ENCODE peak calls at places on chromosomes 2 and 18, in eight cellular contexts. Q is stimulated activated CD8-positive, alpha-beta memory T cell treated with anti-CD3 and anti-CD28 coated beads, Interleukin-4, amount 100 ng/mL, for 4 hours; F is AG10803; X is D341Med; N is iPS DF 19.7; P is choroid plexus epithelial cell; M is stimulated activated CD4-positive, alpha-beta T cell treated with anti-CD3 and anti-CD28 coated beads, Interleukin-1b, Interleukin-23, amount 100 ng/mL, for 1 hour; G is occipital lobe. T is an unnamed sample.
A peak's percentile ranks its signal among the peaks of the same experiment; 100 is the strongest.

GRCh38 chr2:64259301-64259700 is 115.1 kb upstream of the PELI1 start:
- DNase-seq in N (no peak), M (no peak), X (peak; percentile 36), Q (no peak), G (no peak), P (peak; percentile 54), F (peak; percentile 22), T (no peak)

GRCh38 chr2:128628996-128629395 is 310.3 kb upstream of the HS6ST1 start:
- DNase-seq in Q (no peak), G (no peak), M (no peak), N (no peak), P (no peak), X (no peak), F (no peak), T (peak; percentile 5)

GRCh38 chr2:234258562-234259141 is 208.2 kb downstream of the SPP2 start:
- DNase-seq in M (no peak), F (no peak), P (no peak), G (no peak), X (no peak), Q (no peak), N (no peak), T (no peak)

GRCh38 chr18:12657048-12657848 is 659 bp downstream of the SPIRE1 start:
- DNase-seq in M (no peak), P (peak; percentile 54), Q (no peak), N (no peak), X (peak; percentile 89), G (peak; percentile 40), F (peak; percentile 51), T (peak; percentile 34)

GRCh38 chr2:23215016-23215415 is 170.0 kb upstream of the KLHL29 start:
- DNase-seq in G (no peak), X (no peak), N (no peak), Q (no peak), F (no peak), P (no peak), M (no peak), T (no peak)

GRCh38 chr18:50806208-50806616 is 13.6 kb downstream of the MRO start:
- DNase-seq in F (no peak), N (no peak), M (no peak), G (no peak), Q (no peak), X (no peak), P (peak; percentile 20), T (no peak)

GRCh38 chr2:111072220-111072871 is 48.4 kb upstream of the BCL2L11 start:
- DNase-seq in M (no peak), F (peak; percentile 58), Q (no peak), N (no peak), P (peak; percentile 92), G (no peak), X (no peak), T (no peak)

GRCh38 chr2:9178110-9178904 is 28.3 kb upstream of the ASAP2 start:
- DNase-seq in P (no peak), Q (no peak), G (no peak), F (no peak), N (no peak), M (no peak), X (no peak), T (peak; percentile 67)

GRCh38 chr2:239890347-239890746 is 134.8 kb downstream of the NDUFA10 start:
- DNase-seq in P (no peak), Q (no peak), F (no peak), N (no peak), G (no peak), M (no peak), X (no peak), T (peak; percentile 8)

GRCh38 chr2:70570041-70570661 is 16.5 kb upstream of the TGFA start:
- DNase-seq in G (no peak), N (no peak), X (no peak), Q (no peak), F (no peak), P (peak; percentile 6), M (no peak), T (no peak)

GRCh38 chr18:36386150-36386920 is 88.8 kb downstream of the FHOD3 start:
- DNase-seq in N (no peak), M (no peak), Q (no peak), F (no peak), X (no peak), G (no peak), P (no peak), T (no peak)

GRCh38 chr2:110794951-110795350 is 62.6 kb downstream of the ACOXL start:
- DNase-seq in Q (no peak), F (no peak), X (no peak), N (no peak), P (no peak), M (no peak), G (no peak), T (no peak)

GRCh38 chr2:128324897-128325410 is 6.3 kb upstream of the HS6ST1 start:
- DNase-seq in Q (no peak), P (no peak), N (no peak), G (no peak), M (no peak), F (no peak), X (no peak), T (no peak)

GRCh38 chr2:105770162-105770561 is 25.4 kb downstream of the NCK2 start:
- DNase-seq in G (no peak), X (no peak), N (no peak), M (no peak), P (no peak), Q (no peak), F (no peak), T (no peak)

GRCh38 chr2:176079851-176080539 is 3.8 kb downstream of the EVX2 start:
- DNase-seq in G (no peak), N (no peak), F (peak; percentile 52), P (peak; percentile 10), X (peak; percentile 91), M (no peak), Q (no peak), T (no peak)

GRCh38 chr2:108833219-108833618 is 46.6 kb downstream of the CCDC138 start:
- DNase-seq in G (no peak), F (no peak), Q (no peak), X (no peak), N (no peak), M (no peak), P (peak; percentile 40), T (no peak)

GRCh38 chr2:40606862-40607261 is 155.0 kb upstream of the SLC8A1 start:
- DNase-seq in M (no peak), G (no peak), P (no peak), F (peak; percentile 23), Q (no peak), N (no peak), X (no peak), T (no peak)

GRCh38 chr18:73365018-73365417 is 497.2 kb upstream of the NETO1 start:
- DNase-seq in N (no peak), M (no peak), X (no peak), Q (no peak), G (no peak), F (peak; percentile 44), P (peak; percentile 89), T (no peak)

GRCh38 chr2:183035954-183036669 is 2.1 kb downstream of the NCKAP1 start:
- DNase-seq in M (no peak), N (no peak), P (no peak), Q (no peak), F (no peak), X (no peak), G (no peak), T (no peak)

GRCh38 chr2:232492963-232493700 is 5.5 kb upstream of the ECEL1 start:
- DNase-seq in Q (no peak), F (no peak), G (no peak), P (no peak), N (no peak), M (no peak), X (no peak), T (no peak)

GRCh38 chr2:154226931-154227330 is 355.2 kb downstream of the GALNT13 start:
- DNase-seq in Q (no peak), G (no peak), P (no peak), M (no peak), N (no peak), F (no peak), X (no peak), T (no peak)

GRCh38 chr2:128438586-128438985 is 119.9 kb upstream of the HS6ST1 start:
- DNase-seq in G (no peak), Q (no peak), F (no peak), M (no peak), X (no peak), P (no peak), N (no peak), T (peak; percentile 15)

GRCh38 chr18:42773870-42774269 is 341.6 kb downstream of the RIT2 start:
- DNase-seq in M (no peak), G (no peak), F (no peak), Q (no peak), X (no peak), P (no peak), N (no peak), T (no peak)

GRCh38 chr2:145919507-145919906 is 1399.6 kb upstream of the ZEB2 start:
- DNase-seq in P (peak; percentile 53), F (peak; percentile 1), N (no peak), Q (no peak), M (no peak), G (no peak), X (no peak), T (no peak)

GRCh38 chr2:145055651-145056050 is 535.7 kb upstream of the ZEB2 start:
- DNase-seq in F (no peak), X (no peak), M (no peak), N (no peak), P (no peak), G (no peak), Q (no peak), T (no peak)

GRCh38 chr2:195984951-195985726 is 83.5 kb downstream of the DNAH7 start:
- DNase-seq in N (no peak), X (no peak), P (peak; percentile 54), G (no peak), Q (no peak), M (no peak), F (no peak), T (no peak)

GRCh38 chr2:111186123-111186715 is 65.5 kb downstream of the BCL2L11 start:
- DNase-seq in F (no peak), Q (no peak), G (no peak), N (no peak), X (no peak), M (no peak), P (no peak), T (no peak)

GRCh38 chr2:20561703-20562454 is 89.0 kb downstream of the HS1BP3 start:
- DNase-seq in M (no peak), Q (no peak), N (no peak), X (no peak), G (no peak), F (peak; percentile 63), P (peak; percentile 90), T (no peak)

GRCh38 chr2:95313296-95314265 is 16.4 kb downstream of the KCNIP3 start:
- DNase-seq in M (no peak), X (no peak), P (no peak), N (no peak), F (no peak), Q (no peak), G (no peak), T (no peak)

GRCh38 chr2:86221066-86221684 is 21.9 kb downstream of the MRPL35 start:
- DNase-seq in X (peak; percentile 70), G (peak; percentile 26), M (peak; percentile 44), Q (no peak), N (no peak), F (peak; percentile 52), P (peak; percentile 77), T (peak; percentile 64)

GRCh38 chr2:86747708-86748627 is 27.9 kb downstream of the RMND5A start:
- DNase-seq in F (peak; percentile 93), G (peak; percentile 6), X (no peak), Q (no peak), P (peak; percentile 91), N (no peak), M (no peak), T (no peak)

GRCh38 chr2:113831156-113831555 is 58.7 kb upstream of the ACTR3 start:
- DNase-seq in N (no peak), M (no peak), Q (no peak), F (peak; percentile 64), G (peak; percentile 29), X (no peak), P (no peak), T (no peak)

GRCh38 chr2:46145840-46146239 is 151.4 kb upstream of the EPAS1 start:
- DNase-seq in Q (no peak), M (no peak), X (no peak), F (no peak), G (no peak), N (no peak), P (no peak), T (no peak)

GRCh38 chr2:53740170-53740569 is 27.4 kb upstream of the CHAC2 start:
- DNase-seq in N (no peak), P (peak; percentile 73), Q (no peak), X (peak; percentile 22), F (peak; percentile 53), G (no peak), M (no peak), T (no peak)

T was measured in stomach.